ENCODE peak calls at places on chromosomes 13 and 19, in six cellular contexts. One of them, this sample, is unnamed.

GRCh38 chr13:93714171-93714570 is 487.6 kb downstream of the GPC6 start:
- DNase-seq in astrocyte of the cerebellum: no peak
- DNase-seq in ovary: no peak
- DNase-seq in left ventricle myocardium inferior: no peak
- DNase-seq in kidney epithelial cell: no peak
- DNase-seq in foreskin fibroblast: no peak
- DNase-seq in this sample: no peak

GRCh38 chr19:2574971-2575630 is 99.2 kb downstream of the GADD45B start:
- DNase-seq in ovary: no peak
- DNase-seq in astrocyte of the cerebellum: no peak
- DNase-seq in kidney epithelial cell: no peak
- DNase-seq in foreskin fibroblast: no peak
- DNase-seq in left ventricle myocardium inferior: no peak
- DNase-seq in this sample: no peak

GRCh38 chr19:48807590-48808308 is 3.1 kb downstream of the BCAT2 start:
- DNase-seq in foreskin fibroblast: no peak
- DNase-seq in ovary: no peak
- DNase-seq in kidney epithelial cell: no peak
- DNase-seq in astrocyte of the cerebellum: no peak
- DNase-seq in left ventricle myocardium inferior: no peak
- DNase-seq in this sample: no peak

GRCh38 chr13:110555601-110556223 is 5.8 kb downstream of the RAB20 start:
- DNase-seq in left ventricle myocardium inferior: no peak
- DNase-seq in kidney epithelial cell: no peak
- DNase-seq in ovary: no peak
- DNase-seq in astrocyte of the cerebellum: no peak
- DNase-seq in foreskin fibroblast: no peak
- DNase-seq in this sample: no peak

GRCh38 chr13:28583661-28584091 is 75.3 kb upstream of the POMP start:
- DNase-seq in ovary: no peak
- DNase-seq in astrocyte of the cerebellum: no peak
- DNase-seq in foreskin fibroblast: no peak
- DNase-seq in kidney epithelial cell: no peak
- DNase-seq in left ventricle myocardium inferior: no peak
- DNase-seq in this sample: no peak

GRCh38 chr13:67833564-67833963 is 603.4 kb upstream of the PCDH9 start:
- DNase-seq in astrocyte of the cerebellum: no peak
- DNase-seq in kidney epithelial cell: no peak
- DNase-seq in left ventricle myocardium inferior: no peak
- DNase-seq in ovary: no peak
- DNase-seq in foreskin fibroblast: no peak
- DNase-seq in this sample: no peak

GRCh38 chr19:56671613-56671994 is at the start of gene ZNF835:
- DNase-seq in left ventricle myocardium inferior: peak
- DNase-seq in astrocyte of the cerebellum: peak
- DNase-seq in ovary: peak
- DNase-seq in kidney epithelial cell: peak
- DNase-seq in foreskin fibroblast: peak
- DNase-seq in this sample: peak

GRCh38 chr13:20125129-20125782 is 35.6 kb downstream of the GJA3 start:
- DNase-seq in ovary: no peak
- DNase-seq in astrocyte of the cerebellum: peak
- DNase-seq in foreskin fibroblast: peak
- DNase-seq in left ventricle myocardium inferior: no peak
- DNase-seq in kidney epithelial cell: no peak
- DNase-seq in this sample: no peak

GRCh38 chr19:38718747-38719543 is 25.3 kb downstream of the CAPN12 start:
- DNase-seq in ovary: no peak
- DNase-seq in foreskin fibroblast: no peak
- DNase-seq in astrocyte of the cerebellum: no peak
- DNase-seq in kidney epithelial cell: no peak
- DNase-seq in left ventricle myocardium inferior: peak
- DNase-seq in this sample: peak

GRCh38 chr13:113915786-113916329 is 52.0 kb upstream of the GAS6 start:
- DNase-seq in astrocyte of the cerebellum: no peak
- DNase-seq in kidney epithelial cell: no peak
- DNase-seq in left ventricle myocardium inferior: no peak
- DNase-seq in ovary: no peak
- DNase-seq in foreskin fibroblast: no peak
- DNase-seq in this sample: no peak

GRCh38 chr19:41445575-41445974 is 2.6 kb downstream of the ERICH4 start:
- DNase-seq in astrocyte of the cerebellum: no peak
- DNase-seq in foreskin fibroblast: no peak
- DNase-seq in ovary: no peak
- DNase-seq in left ventricle myocardium inferior: no peak
- DNase-seq in kidney epithelial cell: no peak
- DNase-seq in this sample: no peak

GRCh38 chr19:41443813-41444455 is 978 bp downstream of the ERICH4 start:
- DNase-seq in ovary: peak
- DNase-seq in astrocyte of the cerebellum: no peak
- DNase-seq in left ventricle myocardium inferior: no peak
- DNase-seq in foreskin fibroblast: no peak
- DNase-seq in kidney epithelial cell: no peak
- DNase-seq in this sample: no peak

GRCh38 chr19:41441321-41441945 is 1.5 kb upstream of the ERICH4 start:
- DNase-seq in kidney epithelial cell: no peak
- DNase-seq in foreskin fibroblast: no peak
- DNase-seq in ovary: no peak
- DNase-seq in astrocyte of the cerebellum: no peak
- DNase-seq in left ventricle myocardium inferior: no peak
- DNase-seq in this sample: no peak

GRCh38 chr19:41439441-41440222 is at the start of gene DMAC2:
- DNase-seq in astrocyte of the cerebellum: peak
- DNase-seq in left ventricle myocardium inferior: peak
- DNase-seq in foreskin fibroblast: peak
- DNase-seq in ovary: peak
- DNase-seq in kidney epithelial cell: peak
- DNase-seq in this sample: peak

DNA sequence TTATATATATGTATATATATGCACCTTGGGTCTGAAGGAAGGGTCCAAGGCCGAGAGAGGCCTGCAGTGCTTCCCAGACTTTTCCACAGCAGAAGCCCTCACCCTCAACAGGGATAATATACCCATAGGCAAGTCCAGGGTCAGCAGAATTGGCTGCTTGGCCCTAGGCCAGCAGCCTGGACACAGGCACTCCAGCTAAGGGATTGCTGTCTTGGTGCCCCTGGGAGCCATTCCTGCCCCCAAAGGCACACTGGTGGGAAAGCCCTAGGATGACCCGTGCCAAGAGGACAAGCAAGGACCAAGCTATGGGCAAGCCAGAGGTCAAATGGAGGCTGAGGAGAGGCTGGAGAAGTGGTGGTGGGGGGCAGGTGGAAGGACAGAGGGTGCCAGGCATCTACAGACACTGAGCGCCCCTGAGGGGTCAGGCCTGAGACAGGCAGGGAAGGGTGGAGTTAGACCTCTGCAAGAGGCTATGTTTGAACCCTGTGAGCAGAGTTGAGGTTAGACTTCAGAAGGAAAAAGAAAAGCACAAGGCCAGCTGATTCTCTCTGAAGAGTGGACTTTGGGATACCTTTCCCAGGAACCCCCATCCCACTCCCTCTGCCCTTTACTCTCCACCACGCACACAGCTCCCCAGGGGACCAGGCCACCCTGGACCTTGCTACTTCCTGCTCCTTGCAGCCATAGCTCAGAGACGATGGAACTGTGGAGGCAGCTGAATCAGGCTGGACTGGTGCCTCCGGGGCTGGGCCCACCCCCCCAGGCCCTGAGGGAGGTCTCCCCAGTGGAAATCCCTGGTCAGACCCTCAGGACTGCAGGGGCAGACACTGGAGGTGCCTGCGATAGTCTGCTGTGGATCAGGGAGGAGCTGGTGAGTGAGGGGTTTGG is at the start of gene ERICH4:
- DNase-seq in astrocyte of the cerebellum: no peak
- DNase-seq in ovary: no peak
- DNase-seq in foreskin fibroblast: no peak
- DNase-seq in kidney epithelial cell: no peak
- DNase-seq in left ventricle myocardium inferior: no peak
- DNase-seq in this sample: no peak
- H3K4me3 ChIP-seq in astrocyte of the cerebellum: no peak
- H3K4me3 ChIP-seq in ovary: no peak
- H3K4me3 ChIP-seq in foreskin fibroblast: no peak
- H3K4me3 ChIP-seq in kidney epithelial cell: no peak
- H3K4me3 ChIP-seq in left ventricle myocardium inferior: no peak
- H3K4me3 ChIP-seq in this sample: no peak

DNA sequence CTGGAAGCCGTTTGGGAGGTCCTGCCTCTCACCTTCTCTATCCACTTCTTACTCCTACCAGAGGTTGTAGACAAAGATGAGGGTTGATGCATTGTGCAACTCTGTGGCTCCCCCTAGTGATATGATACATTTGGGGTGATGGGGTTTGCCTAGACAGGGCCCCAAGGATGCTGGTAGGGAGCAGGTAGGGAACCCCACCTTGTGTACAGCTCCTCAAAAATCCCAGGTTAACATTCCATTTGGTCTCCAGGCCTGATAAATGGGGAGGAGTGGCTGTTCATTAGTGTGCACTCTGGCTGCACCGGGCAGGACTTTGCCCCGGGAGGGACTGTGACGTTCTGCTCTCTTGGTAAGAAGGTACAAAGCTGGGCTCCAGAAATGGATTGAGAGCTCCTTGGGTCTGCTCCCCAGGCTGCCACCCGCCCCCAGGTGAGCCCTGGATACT is 19.2 kb downstream of the SIGLEC8 start:
- DNase-seq in left ventricle myocardium inferior: no peak
- DNase-seq in foreskin fibroblast: no peak
- DNase-seq in kidney epithelial cell: no peak
- DNase-seq in astrocyte of the cerebellum: no peak
- DNase-seq in ovary: no peak
- DNase-seq in this sample: no peak
- TF ChIP-seq CTCF in left ventricle myocardium inferior: peak
- TF ChIP-seq CTCF in foreskin fibroblast: peak
- TF ChIP-seq CTCF in kidney epithelial cell: peak
- TF ChIP-seq CTCF in astrocyte of the cerebellum: no peak
- TF ChIP-seq CTCF in ovary: no peak
- TF ChIP-seq CTCF in this sample: peak

DNA sequence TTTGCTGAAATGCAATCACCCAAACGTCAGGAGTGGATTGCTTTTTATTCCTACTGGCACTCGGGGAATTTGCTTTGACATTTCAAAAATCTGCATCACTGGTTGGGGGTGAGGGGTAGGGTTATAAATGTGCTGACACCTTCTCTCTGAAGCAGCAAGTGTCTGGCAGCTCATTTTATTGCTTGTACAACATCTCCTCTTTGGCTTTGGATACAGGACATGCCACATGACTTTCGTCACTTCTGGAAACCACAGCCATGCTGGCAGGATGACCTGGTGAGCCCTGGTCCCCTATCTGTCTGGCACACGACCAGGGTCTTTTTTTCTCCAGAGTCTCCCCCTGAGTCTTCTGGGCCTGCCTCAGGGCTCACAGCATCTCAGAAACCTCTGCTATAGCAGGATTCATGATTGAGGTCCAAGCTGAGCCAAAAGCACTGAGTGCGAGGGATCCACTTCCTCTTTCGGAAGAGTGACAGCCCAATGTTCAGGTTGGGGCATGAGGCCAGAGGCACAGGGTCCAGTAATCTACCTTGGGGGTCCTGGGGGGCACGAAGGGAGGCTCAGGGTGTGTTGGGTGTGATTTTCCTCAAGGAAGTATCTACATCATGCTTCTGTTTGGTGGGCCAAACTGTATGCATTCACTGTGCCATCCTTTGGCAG is 60.1 kb downstream of the HSPH1 start:
- DNase-seq in left ventricle myocardium inferior: peak
- DNase-seq in astrocyte of the cerebellum: no peak
- DNase-seq in kidney epithelial cell: no peak
- DNase-seq in ovary: no peak
- DNase-seq in foreskin fibroblast: no peak
- DNase-seq in this sample: peak
- H3K4me3 ChIP-seq in left ventricle myocardium inferior: no peak
- H3K4me3 ChIP-seq in astrocyte of the cerebellum: no peak
- H3K4me3 ChIP-seq in kidney epithelial cell: no peak
- H3K4me3 ChIP-seq in ovary: no peak
- H3K4me3 ChIP-seq in foreskin fibroblast: no peak
- H3K4me3 ChIP-seq in this sample: no peak

GRCh38 chr19:45515807-45516401 is 8.6 kb downstream of the VASP start:
- DNase-seq in ovary: no peak
- DNase-seq in kidney epithelial cell: no peak
- DNase-seq in left ventricle myocardium inferior: no peak
- DNase-seq in astrocyte of the cerebellum: no peak
- DNase-seq in foreskin fibroblast: no peak
- DNase-seq in this sample: no peak

GRCh38 chr19:45515081-45515624 is 7.9 kb downstream of the VASP start:
- DNase-seq in ovary: no peak
- DNase-seq in kidney epithelial cell: no peak
- DNase-seq in astrocyte of the cerebellum: no peak
- DNase-seq in foreskin fibroblast: no peak
- DNase-seq in left ventricle myocardium inferior: peak
- DNase-seq in this sample: peak

GRCh38 chr19:45518469-45518826 is 11.2 kb downstream of the VASP start:
- DNase-seq in ovary: no peak
- DNase-seq in kidney epithelial cell: no peak
- DNase-seq in astrocyte of the cerebellum: no peak
- DNase-seq in foreskin fibroblast: no peak
- DNase-seq in left ventricle myocardium inferior: no peak
- DNase-seq in this sample: no peak

GRCh38 chr19:45517641-45518468 is 10.6 kb downstream of the VASP start:
- DNase-seq in left ventricle myocardium inferior: no peak
- DNase-seq in foreskin fibroblast: no peak
- DNase-seq in ovary: no peak
- DNase-seq in astrocyte of the cerebellum: no peak
- DNase-seq in kidney epithelial cell: no peak
- DNase-seq in this sample: peak

DNA sequence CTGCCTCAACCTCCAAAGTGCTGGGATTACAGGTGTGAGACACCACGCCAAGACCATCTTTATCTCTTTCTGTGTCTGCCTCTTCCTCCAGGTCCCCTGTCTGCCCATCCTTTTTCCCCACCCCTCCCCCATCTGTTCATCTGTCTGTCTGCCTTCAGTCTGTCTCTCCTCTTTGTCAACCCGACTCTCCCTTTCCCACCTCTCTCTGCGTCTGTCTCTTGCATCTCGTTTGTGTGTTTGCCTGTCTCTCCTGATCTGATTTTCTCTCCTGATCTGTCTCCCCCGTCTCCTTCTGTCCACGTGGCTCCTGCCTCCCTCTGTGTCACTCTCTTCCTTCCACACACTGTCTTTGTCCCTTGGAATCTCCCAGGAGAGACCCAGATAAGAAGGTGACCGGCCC is 10.0 kb downstream of the VASP start:
- DNase-seq in ovary: no peak
- DNase-seq in astrocyte of the cerebellum: no peak
- DNase-seq in kidney epithelial cell: no peak
- DNase-seq in foreskin fibroblast: no peak
- DNase-seq in left ventricle myocardium inferior: no peak
- DNase-seq in this sample: no peak
- TF ChIP-seq CTCF in ovary: no peak
- TF ChIP-seq CTCF in astrocyte of the cerebellum: no peak
- TF ChIP-seq CTCF in kidney epithelial cell: no peak
- TF ChIP-seq CTCF in foreskin fibroblast: no peak
- TF ChIP-seq CTCF in left ventricle myocardium inferior: no peak
- TF ChIP-seq CTCF in this sample: no peak